ENCODE peak calls at places on chromosomes 2 and 18, in ten cellular contexts. L, O, Q, D, H, V, Y, G, X and N are unnamed samples.

GRCh38 chr2:112821682-112822081 is 14.9 kb downstream of the IL1B start:
- DNase-seq in D (no peak), X (no peak), O (no peak), V (no peak), L (no peak), Q (no peak), Y (no peak), G (no peak), H (no peak), N (no peak)

GRCh38 chr18:1104265-1104792 is 199.7 kb downstream of the ADCYAP1 start:
- DNase-seq in H (peak), Y (no peak), L (peak), D (no peak), X (no peak), V (no peak), G (peak), O (peak), Q (no peak), N (no peak)

GRCh38 chr2:238879621-238880377 is 31.9 kb downstream of the TWIST2 start:
- DNase-seq in G (no peak), L (no peak), Y (no peak), D (no peak), X (no peak), O (no peak), H (no peak), V (no peak), Q (no peak), N (no peak)

GRCh38 chr18:45771587-45771986 is 47.6 kb downstream of the SLC14A1 start:
- DNase-seq in Y (no peak), O (no peak), H (no peak), L (peak), G (no peak), D (no peak), X (no peak), V (no peak), Q (no peak), N (peak)

GRCh38 chr18:31512203-31512764 is 14.3 kb downstream of the DSG2 start:
- DNase-seq in X (peak), V (peak), L (peak), O (peak), Y (no peak), G (peak), H (peak), D (no peak), Q (no peak), N (no peak)

GRCh38 chr2:3959372-3959771 is 256.0 kb downstream of the DCDC2C start:
- DNase-seq in D (no peak), X (peak), O (peak), L (peak), G (peak), V (peak), Q (peak), H (no peak), Y (no peak), N (no peak)

GRCh38 chr2:178241852-178242551 is 47.7 kb downstream of the OSBPL6 start:
- DNase-seq in H (peak), L (peak), G (peak), Q (peak), O (peak), V (peak), D (no peak), X (peak), Y (no peak), N (peak)

GRCh38 chr18:6842081-6842480 is 112.6 kb downstream of the ARHGAP28 start:
- DNase-seq in G (no peak), X (no peak), O (no peak), H (no peak), Y (no peak), V (no peak), D (no peak), Q (no peak), L (no peak), N (no peak)

GRCh38 chr18:3604626-3605408 is 154.8 kb downstream of the TGIF1 start:
- DNase-seq in V (peak), L (peak), X (no peak), H (peak), Y (no peak), O (peak), Q (peak), G (peak), D (no peak), N (peak)

GRCh38 chr2:191899442-191899841 is 52.6 kb upstream of the CAVIN2 start:
- DNase-seq in Q (peak), Y (no peak), L (peak), O (peak), G (peak), H (peak), D (no peak), V (peak), X (no peak), N (peak)

GRCh38 chr18:37176307-37176934 is 347.5 kb downstream of the KIAA1328 start:
- DNase-seq in X (no peak), D (no peak), O (no peak), L (peak), V (peak), Y (no peak), H (no peak), Q (no peak), G (no peak), N (no peak)

GRCh38 chr2:126802316-126802715 is 96.4 kb upstream of the TEX51 start:
- DNase-seq in V (no peak), X (no peak), O (no peak), Q (no peak), G (no peak), Y (no peak), D (no peak), H (no peak), L (no peak), N (no peak)

GRCh38 chr2:1837022-1837421 is 92.7 kb upstream of the PXDN start:
- DNase-seq in Y (no peak), H (no peak), V (no peak), L (peak), Q (no peak), X (no peak), O (peak), D (no peak), G (no peak), N (no peak)